ENCODE peak calls at places on chromosomes 6 and 20, in ten cellular contexts. R, Z, M, T, I, E, D, Q, A and J are unnamed samples.

GRCh38 chr20:49586967-49587587 is 19.1 kb upstream of the PTGIS start:
- DNase-seq in R (no peak), Z (peak), M (no peak), T (no peak), I (no peak), E (no peak), D (no peak), Q (no peak), A (no peak), J (no peak)

GRCh38 chr6:142902636-142903053 is 42.3 kb downstream of the HIVEP2 start:
- DNase-seq in R (no peak), Z (peak), M (no peak), T (peak), I (peak), E (no peak), D (no peak), Q (peak), A (no peak), J (peak)

GRCh38 chr20:63968136-63968927 is 1.4 kb downstream of the ZNF512B start:
- DNase-seq in R (peak), Z (no peak), M (no peak), T (no peak), I (no peak), E (no peak), D (no peak), Q (no peak), A (no peak), J (no peak)

GRCh38 chr6:75368151-75368779 is 83.7 kb upstream of the TMEM30A start:
- DNase-seq in R (peak), Z (peak), M (no peak), T (no peak), I (peak), E (no peak), D (no peak), Q (peak), A (peak), J (no peak)

GRCh38 chr6:156776841-156777576 is at the start of gene ARID1B:
- DNase-seq in R (peak), Z (peak), M (peak), T (no peak), I (no peak), E (peak), D (peak), Q (peak), A (peak), J (peak)

GRCh38 chr20:47464380-47465101 is 37.1 kb upstream of the NCOA3 start:
- DNase-seq in R (no peak), Z (peak), M (no peak), T (peak), I (peak), E (no peak), D (no peak), Q (peak), A (no peak), J (no peak)

GRCh38 chr20:56259948-56260347 is 11.4 kb downstream of the MC3R start:
- DNase-seq in R (no peak), Z (no peak), M (no peak), T (no peak), I (no peak), E (no peak), D (no peak), Q (peak), A (no peak), J (no peak)

GRCh38 chr20:51616060-51616459 is 73.5 kb upstream of the NFATC2 start:
- DNase-seq in R (no peak), Z (no peak), M (no peak), T (no peak), I (no peak), E (no peak), D (no peak), Q (peak), A (no peak), J (no peak)

GRCh38 chr6:127776320-127776719 is 124.5 kb downstream of the THEMIS start:
- DNase-seq in R (peak), Z (no peak), M (no peak), T (no peak), I (no peak), E (no peak), D (no peak), Q (no peak), A (no peak), J (no peak)

GRCh38 chr6:166626177-166627038 is 643 bp downstream of the RPS6KA2 start:
- DNase-seq in R (no peak), Z (peak), M (peak), T (no peak), I (no peak), E (peak), D (no peak), Q (peak), A (peak), J (peak)

GRCh38 chr6:161503570-161503969 is 229.7 kb upstream of the AGPAT4 start:
- DNase-seq in R (no peak), Z (no peak), M (no peak), T (no peak), I (no peak), E (no peak), D (no peak), Q (no peak), A (no peak), J (no peak)

GRCh38 chr20:46252352-46253091 is 55.8 kb downstream of the CDH22 start:
- DNase-seq in R (no peak), Z (no peak), M (no peak), T (no peak), I (no peak), E (no peak), D (no peak), Q (no peak), A (no peak), J (no peak)

GRCh38 chr20:46253391-46253790 is 54.9 kb downstream of the CDH22 start:
- DNase-seq in R (peak), Z (no peak), M (no peak), T (no peak), I (peak), E (no peak), D (no peak), Q (peak), A (no peak), J (no peak)

GRCh38 chr20:46256293-46256692 is 52.0 kb downstream of the CDH22 start:
- DNase-seq in R (no peak), Z (no peak), M (no peak), T (no peak), I (no peak), E (no peak), D (no peak), Q (no peak), A (no peak), J (no peak)

GRCh38 chr20:46257887-46258286 is 50.4 kb downstream of the CDH22 start:
- DNase-seq in R (no peak), Z (no peak), M (no peak), T (no peak), I (no peak), E (no peak), D (no peak), Q (no peak), A (no peak), J (no peak)

GRCh38 chr20:46255440-46256104 is 52.7 kb downstream of the CDH22 start:
- DNase-seq in R (no peak), Z (peak), M (no peak), T (no peak), I (peak), E (no peak), D (no peak), Q (peak), A (no peak), J (no peak)
- TF ChIP-seq CTCF in R (no peak), Z (no peak), M (no peak), T (no peak), I (no peak), E (no peak), D (no peak), Q (no peak), A (no peak), J (no peak)

DNA sequence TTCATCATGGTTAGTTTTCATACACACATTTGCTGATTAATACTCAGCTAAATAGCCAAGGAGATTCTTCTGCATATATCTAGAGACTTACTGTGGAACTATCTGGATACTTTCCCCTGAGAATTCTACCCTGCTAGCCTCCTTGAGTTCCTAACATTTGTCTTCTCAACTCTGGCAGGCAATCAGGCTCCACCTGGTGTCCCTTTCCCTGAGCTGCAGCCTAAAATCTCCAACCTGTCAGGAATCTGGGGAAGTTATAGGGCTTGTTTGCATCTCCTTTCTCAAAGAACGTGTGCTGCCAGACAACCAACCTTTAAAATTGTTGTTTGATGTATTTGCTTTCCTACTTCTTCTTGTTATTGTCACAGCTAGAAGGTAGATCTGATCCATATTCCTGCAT is 73.4 kb downstream of the FUT9 start:
- DNase-seq in R (peak), Z (no peak), M (peak), T (no peak), I (peak), E (no peak), D (no peak), Q (peak), A (peak), J (no peak)
- TF ChIP-seq CTCF in R (peak), Z (no peak), M (peak), T (no peak), I (peak), E (no peak), D (no peak), Q (peak), A (peak), J (no peak)

GRCh38 chr6:5214570-5215052 is 46.1 kb downstream of the LYRM4 start:
- DNase-seq in R (peak), Z (peak), M (peak), T (no peak), I (peak), E (no peak), D (no peak), Q (peak), A (no peak), J (no peak)
- TF ChIP-seq CTCF in R (peak), Z (peak), M (peak), T (peak), I (peak), E (no peak), D (no peak), Q (peak), A (peak), J (no peak)

DNA sequence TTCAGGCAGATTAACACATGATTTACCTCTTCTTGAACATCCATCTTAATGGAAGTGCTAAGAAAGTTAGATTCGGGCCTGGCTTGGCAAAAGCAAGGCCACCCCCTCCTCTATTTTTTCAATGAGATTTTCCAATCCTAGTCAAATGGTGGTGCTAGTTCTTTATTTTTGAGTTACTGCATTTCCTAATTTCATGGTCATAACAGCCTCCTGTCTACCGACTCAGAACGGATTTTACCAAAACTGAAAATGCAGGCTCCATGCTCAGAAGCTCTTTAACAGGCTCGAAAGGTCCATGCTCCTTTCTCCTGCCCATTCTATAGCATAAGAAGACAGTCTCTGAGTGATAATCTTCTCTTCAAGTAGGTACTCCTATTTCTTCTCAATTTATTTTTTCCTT is 117.2 kb upstream of the ESR1 start:
- DNase-seq in R (no peak), Z (peak), M (no peak), T (no peak), I (no peak), E (peak), D (no peak), Q (peak), A (no peak), J (no peak)
- TF ChIP-seq CTCF in R (no peak), Z (no peak), M (no peak), T (peak), I (no peak), E (no peak), D (no peak), Q (peak), A (no peak), J (no peak)

GRCh38 chr6:109595998-109596397 is 95.0 kb downstream of the AK9 start:
- DNase-seq in R (peak), Z (peak), M (no peak), T (no peak), I (peak), E (no peak), D (no peak), Q (peak), A (no peak), J (no peak)
- TF ChIP-seq CTCF in R (peak), Z (peak), M (peak), T (no peak), I (peak), E (peak), D (no peak), Q (peak), A (peak), J (no peak)

GRCh38 chr6:30259140-30260035 is 46.2 kb upstream of the TRIM26 start:
- DNase-seq in R (peak), Z (peak), M (peak), T (peak), I (peak), E (peak), D (no peak), Q (peak), A (peak), J (peak)

GRCh38 chr6:30263734-30264133 is 50.5 kb upstream of the TRIM26 start:
- DNase-seq in R (no peak), Z (peak), M (no peak), T (no peak), I (no peak), E (no peak), D (no peak), Q (peak), A (no peak), J (no peak)

GRCh38 chr6:30264731-30265130 is 51.5 kb upstream of the TRIM26 start:
- DNase-seq in R (no peak), Z (peak), M (no peak), T (no peak), I (no peak), E (no peak), D (no peak), Q (no peak), A (no peak), J (no peak)

GRCh38 chr6:30258204-30258603 is 45.0 kb upstream of the TRIM26 start:
- DNase-seq in R (no peak), Z (no peak), M (no peak), T (no peak), I (no peak), E (no peak), D (no peak), Q (no peak), A (no peak), J (no peak)

GRCh38 chr6:30260036-30260504 is 46.9 kb upstream of the TRIM26 start:
- DNase-seq in R (peak), Z (no peak), M (no peak), T (no peak), I (no peak), E (no peak), D (no peak), Q (no peak), A (peak), J (peak)
- TF ChIP-seq CTCF in R (no peak), Z (no peak), M (peak), T (no peak), I (no peak), E (no peak), D (no peak), Q (no peak), A (no peak), J (peak)

GRCh38 chr6:106000935-106001334 is 85.2 kb upstream of the PRDM1 start:
- DNase-seq in R (no peak), Z (no peak), M (no peak), T (no peak), I (no peak), E (no peak), D (no peak), Q (peak), A (no peak), J (no peak)
- TF ChIP-seq CTCF in R (no peak), Z (no peak), M (no peak), T (no peak), I (no peak), E (no peak), D (no peak), Q (no peak), A (no peak), J (no peak)